ENCODE peak calls at places on chromosomes 4 and X, in six cellular contexts. G, E, Y, X, K and T are unnamed samples.
A peak's percentile ranks its signal among the peaks of the same experiment; 100 is the strongest.

GRCh38 chrX:20325786-20326388 is 59.2 kb upstream of the RPS6KA3 start:
- DNase-seq in G (no peak), X (no peak), Y (no peak), K (no peak), E (no peak), T (no peak)

GRCh38 chrX:120235284-120235683 is 15.3 kb upstream of the ZBTB33 start:
- DNase-seq in K (no peak), X (no peak), E (no peak), Y (no peak), G (no peak), T (no peak)

GRCh38 chr4:7970031-7970946 is 30.6 kb upstream of the AFAP1 start:
- DNase-seq in G (no peak), Y (no peak), E (peak; percentile 70), K (peak; percentile 58), X (no peak), T (peak; percentile 74)

GRCh38 chr4:122700178-122700725 is 32.3 kb upstream of the BBS12 start:
- DNase-seq in Y (no peak), X (no peak), G (no peak), E (peak; percentile 31), K (peak; percentile 65), T (no peak)

GRCh38 chr4:104393649-104394048 is 101.0 kb downstream of the CXXC4 start:
- DNase-seq in E (no peak), K (no peak), G (no peak), X (no peak), Y (no peak), T (no peak)

GRCh38 chrX:12979011-12979629 is 4.2 kb downstream of the TMSB4X start:
- DNase-seq in Y (no peak), X (no peak), G (no peak), K (no peak), E (no peak), T (no peak)

GRCh38 chrX:53261573-53261972 is 19.8 kb downstream of the IQSEC2 start:
- DNase-seq in E (no peak), G (no peak), X (no peak), Y (no peak), K (no peak), T (no peak)

GRCh38 chrX:54633641-54634040 is 103.6 kb downstream of the GNL3L start:
- DNase-seq in Y (peak; percentile 59), K (peak; percentile 28), X (no peak), G (no peak), E (peak; percentile 1), T (peak; percentile 32)

GRCh38 chr4:13344216-13344615 is 139.9 kb downstream of the RAB28 start:
- DNase-seq in X (no peak), Y (no peak), E (no peak), G (no peak), K (no peak), T (no peak)

GRCh38 chrX:71998836-71999509 is 88.3 kb downstream of the NHSL2 start:
- DNase-seq in X (no peak), K (no peak), G (no peak), E (peak; percentile 37), Y (peak; percentile 21), T (peak; percentile 11)

GRCh38 chr4:89586318-89586717 is 250.6 kb downstream of the SNCA start:
- DNase-seq in E (peak; percentile 63), K (no peak), Y (no peak), G (no peak), X (no peak), T (no peak)

GRCh38 chr4:183321516-183321915 is 710 bp downstream of the CLDN24 start:
- DNase-seq in E (no peak), Y (no peak), X (no peak), K (no peak), G (no peak), T (no peak)

GRCh38 chr4:183321079-183321478 is 1.0 kb upstream of the CLDN22 start:
- DNase-seq in K (no peak), Y (no peak), E (no peak), G (no peak), X (no peak), T (no peak)

GRCh38 chr4:183323295-183323694 is 1.1 kb upstream of the CLDN24 start:
- DNase-seq in Y (no peak), G (no peak), E (no peak), K (no peak), X (no peak), T (peak; percentile 47)

GRCh38 chr4:183320211-183321068 is at the start of gene CLDN22:
- DNase-seq in Y (no peak), E (no peak), G (no peak), K (peak; percentile 61), X (no peak), T (peak; percentile 44)

DNA sequence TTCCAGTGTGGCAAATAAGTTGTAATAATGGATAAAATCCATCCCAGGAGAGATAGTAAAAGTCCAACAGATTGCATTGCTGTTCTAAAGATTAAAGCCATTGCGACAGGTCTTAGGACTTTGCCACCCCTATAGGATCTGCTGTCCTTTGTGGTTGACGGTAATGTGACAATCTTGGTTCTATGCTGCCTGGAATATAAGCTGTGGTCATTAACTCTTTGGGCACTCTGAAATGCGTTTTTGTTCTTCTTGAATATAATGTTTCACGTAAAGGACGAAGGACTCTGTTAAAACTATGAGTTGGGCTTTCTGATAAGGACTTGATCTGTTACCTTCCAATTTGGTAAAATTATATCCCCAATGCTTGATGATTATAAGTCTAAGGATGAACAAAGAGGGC is at the start of gene CLDN24:
- DNase-seq in K (no peak), E (no peak), X (no peak), Y (no peak), G (no peak), T (no peak)
- H4K91ac ChIP-seq in K (no peak within 1 kb of the TSS), E (no peak within 1 kb of the TSS), X (no peak within 1 kb of the TSS), Y (no peak within 1 kb of the TSS), G (no peak within 1 kb of the TSS), T (no peak within 1 kb of the TSS)

DNA sequence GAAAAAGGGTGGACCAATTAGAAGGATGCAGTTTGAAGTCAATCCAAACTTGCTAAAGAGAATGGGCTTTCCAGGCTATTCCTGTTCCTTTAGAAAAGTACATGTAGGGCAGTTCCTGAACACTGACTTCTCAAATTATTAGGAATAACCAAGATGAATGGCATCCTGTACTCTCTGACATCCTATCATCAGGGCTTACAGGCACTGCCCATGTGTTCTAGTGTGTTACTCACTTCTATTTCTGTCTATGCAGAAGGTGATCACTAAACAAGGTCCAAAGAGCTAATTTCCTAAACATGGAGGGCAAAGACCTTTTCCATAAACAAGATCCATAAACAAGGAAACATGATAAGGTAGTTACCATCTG is 53.7 kb downstream of the AWAT2 start:
- DNase-seq in K (no peak), X (no peak), E (no peak), Y (no peak), G (no peak), T (no peak)
- H2BK120ac ChIP-seq in K (no peak overlapping the region), X (no peak overlapping the region), E (no peak overlapping the region), Y (no peak overlapping the region), G (no peak overlapping the region), T (no peak overlapping the region)

GRCh38 chrX:48688531-48689142 is 5.0 kb downstream of the WAS start:
- DNase-seq in K (no peak), G (no peak), Y (no peak), E (no peak), X (no peak), T (no peak)
- H4K91ac ChIP-seq in K (no peak overlapping the region), G (no peak overlapping the region), Y (no peak overlapping the region), E (no peak overlapping the region), X (no peak overlapping the region), T (no peak overlapping the region)

GRCh38 chr4:99336553-99336952 is 15.4 kb upstream of the ADH1B start:
- DNase-seq in X (no peak), K (no peak), G (no peak), Y (no peak), E (no peak), T (no peak)

DNA sequence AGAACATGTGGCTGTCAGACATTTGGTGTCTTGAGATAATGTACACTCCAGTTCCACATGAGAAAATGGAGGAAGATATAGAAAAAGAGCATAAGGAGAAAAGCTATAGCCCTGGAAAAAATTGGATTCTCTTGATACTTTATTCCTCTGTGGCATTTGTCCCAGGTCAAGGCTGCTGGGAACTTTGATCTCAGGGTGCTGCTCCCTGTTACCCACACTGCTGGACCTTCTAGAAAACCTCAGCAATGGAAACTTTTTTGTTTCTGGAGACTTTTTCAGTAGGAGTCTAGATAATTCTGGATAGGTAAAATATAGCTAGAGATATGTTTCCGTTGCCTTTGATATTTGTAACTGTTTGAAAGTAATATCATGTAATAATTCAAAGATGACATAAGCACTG is 11.1 kb downstream of the ADH1C start:
- DNase-seq in K (no peak), Y (no peak), E (no peak), G (no peak), X (no peak), T (no peak)
- H2BK120ac ChIP-seq in K (no peak overlapping the region), Y (no peak overlapping the region), E (no peak overlapping the region), G (no peak overlapping the region), X (no peak overlapping the region), T (no peak overlapping the region)

GRCh38 chr4:147040874-147041273 is 95.2 kb upstream of the TTC29 start:
- DNase-seq in K (no peak), E (no peak), Y (no peak), X (no peak), G (no peak), T (no peak)
- H4K91ac ChIP-seq in K (no peak overlapping the region), E (no peak overlapping the region), Y (no peak overlapping the region), X (no peak overlapping the region), G (no peak overlapping the region), T (no peak overlapping the region)

GRCh38 chr4:82043809-82044137 is 330.0 kb downstream of the HNRNPD start:
- DNase-seq in E (no peak), X (no peak), Y (no peak), K (no peak), G (no peak), T (no peak)

GRCh38 chr4:82042042-82042441 is 331.7 kb downstream of the HNRNPD start:
- DNase-seq in E (no peak), X (no peak), K (no peak), Y (no peak), G (no peak), T (no peak)

GRCh38 chr4:82043081-82043808 is 330.5 kb downstream of the HNRNPD start:
- DNase-seq in K (no peak), Y (peak; percentile 53), X (no peak), G (peak; percentile 53), E (no peak), T (peak; percentile 74)

GRCh38 chr4:82045267-82045666 is 328.5 kb downstream of the HNRNPD start:
- DNase-seq in X (no peak), E (no peak), Y (no peak), G (no peak), K (no peak), T (no peak)

DNA sequence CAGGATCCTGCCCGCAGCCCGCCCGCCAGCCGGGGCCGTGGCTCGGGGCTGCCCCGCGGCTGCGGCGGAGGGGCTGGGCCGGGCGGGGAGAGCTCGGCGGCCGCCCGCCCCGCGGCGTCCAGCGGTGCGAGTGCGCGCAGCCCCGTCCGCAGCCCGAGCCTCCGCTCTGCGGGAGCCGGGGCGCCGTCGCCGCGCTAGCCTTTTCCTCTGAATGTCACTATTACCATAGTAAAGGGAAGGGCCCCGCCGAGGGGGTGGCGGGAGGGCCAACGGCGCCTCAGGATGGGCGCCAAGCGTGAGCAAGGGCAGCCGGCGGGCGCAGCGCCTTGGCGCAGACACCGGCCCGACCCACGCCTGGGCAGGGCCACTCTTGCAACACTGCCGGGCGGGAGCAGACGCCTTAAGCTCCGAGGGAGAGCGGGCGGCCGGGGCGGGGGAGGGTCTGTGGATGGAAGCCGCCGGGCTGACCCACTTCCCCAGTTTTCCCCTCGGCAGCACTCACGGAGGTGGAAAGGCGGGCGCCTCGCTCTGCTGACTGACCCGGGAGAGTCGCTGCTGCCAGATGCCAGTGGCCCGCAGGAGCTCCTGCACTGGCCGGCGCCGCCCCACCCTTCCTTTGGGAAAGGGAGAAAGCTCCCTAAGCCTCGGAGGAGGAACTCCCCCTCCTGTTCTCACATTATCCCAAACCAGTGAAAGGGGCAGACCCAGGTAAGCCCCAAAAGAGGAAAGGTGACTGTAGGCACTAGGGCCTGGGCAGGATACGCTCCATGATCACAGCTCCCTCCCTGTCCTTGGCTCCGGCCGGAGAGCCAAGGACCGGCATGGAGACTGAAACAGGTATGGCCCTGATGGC is 329.4 kb downstream of the HNRNPD start:
- DNase-seq in Y (peak; percentile 82), G (peak; percentile 84), E (peak; percentile 10), X (peak; percentile 72), K (peak; percentile 0), T (peak; percentile 51)
- H2BK120ac ChIP-seq in Y (no peak overlapping the region), G (peak overlapping the region; percentile 92), E (no peak overlapping the region), X (no peak overlapping the region), K (no peak overlapping the region), T (no peak overlapping the region)